ENCODE peak calls at places on chromosomes 13 and 19, in eight cellular contexts. J is T1000, T is NCI-H1694 treated with DMSO at 0.1 percent for 48 hours, R is Caki2, K is AML-193, M is AG20443, F is fibroblast of lung, O is activated T-cell treated with anti-CD3 and anti-CD28 coated beads for 1 hour. G is an unnamed sample.

GRCh38 chr13:23456437-23456836 is 22.9 kb upstream of the SACS start:
- DNase-seq in T (no peak), O (no peak), R (no peak), J (no peak), F (no peak), K (no peak), M (no peak), G (no peak)

GRCh38 chr19:13691569-13691968 is 72.8 kb upstream of the MRI1 start:
- DNase-seq in F (no peak), T (no peak), K (no peak), R (no peak), M (no peak), J (no peak), O (no peak), G (no peak)

GRCh38 chr19:51710163-51710562 is 13.6 kb downstream of the HAS1 start:
- DNase-seq in T (no peak), K (no peak), M (no peak), F (peak; percentile 60), J (no peak), O (no peak), R (no peak), G (no peak)

GRCh38 chr13:98571955-98572662 is 4.8 kb downstream of the STK24 start:
- DNase-seq in J (no peak), T (no peak), M (peak; percentile 74), O (no peak), F (peak; percentile 44), K (no peak), R (no peak), G (no peak)

GRCh38 chr13:46479286-46479685 is 73.7 kb upstream of the LRCH1 start:
- DNase-seq in R (no peak), K (no peak), F (no peak), T (no peak), M (no peak), J (no peak), O (no peak), G (no peak)

GRCh38 chr13:43316997-43317396 is 293.6 kb downstream of the DNAJC15 start:
- DNase-seq in T (peak; percentile 82), R (no peak), M (peak; percentile 68), K (no peak), J (no peak), F (peak; percentile 60), O (no peak), G (peak; percentile 2)

GRCh38 chr13:100875392-100876043 is 200.9 kb upstream of the TMTC4 start:
- DNase-seq in T (no peak), M (peak; percentile 79), J (peak; percentile 4), O (no peak), F (peak; percentile 97), K (no peak), R (peak; percentile 42), G (peak; percentile 70)

GRCh38 chr19:45862564-45863334 is at the start of gene SYMPK:
- DNase-seq in R (peak; percentile 98), O (peak; percentile 97), M (peak; percentile 100), K (peak; percentile 97), F (peak; percentile 97), J (peak; percentile 96), T (peak; percentile 98), G (peak; percentile 97)

GRCh38 chr13:24866488-24866887 is 102.5 kb downstream of the RNF17 start:
- DNase-seq in T (no peak), R (no peak), M (no peak), F (no peak), K (no peak), J (no peak), O (no peak), G (no peak)

GRCh38 chr13:104014803-104015645 is 948.8 kb upstream of the SLC10A2 start:
- DNase-seq in M (no peak), F (peak; percentile 91), T (no peak), K (no peak), J (no peak), O (no peak), R (peak; percentile 92), G (peak; percentile 82)

GRCh38 chr13:42547615-42548014 is 26.3 kb upstream of the TNFSF11 start:
- DNase-seq in F (no peak), T (no peak), J (no peak), R (no peak), K (no peak), O (no peak), M (no peak), G (no peak)

GRCh38 chr19:19750131-19750841 is 17.4 kb upstream of the ZNF14 start:
- DNase-seq in R (no peak), J (no peak), F (no peak), M (peak; percentile 5), K (no peak), O (no peak), T (no peak), G (no peak)

GRCh38 chr19:4352701-4353121 is 9.3 kb downstream of the MPND start:
- DNase-seq in K (peak; percentile 36), F (peak; percentile 50), O (peak; percentile 37), R (no peak), J (peak; percentile 42), M (peak; percentile 72), T (peak; percentile 12), G (peak; percentile 29)

GRCh38 chr19:35223856-35224505 is 4.6 kb downstream of the FAM187B start:
- DNase-seq in O (no peak), K (no peak), R (no peak), F (no peak), M (peak; percentile 74), T (no peak), J (no peak), G (no peak)

GRCh38 chr13:41263261-41263971 is at the start of gene MTRF1:
- DNase-seq in K (peak; percentile 89), O (peak; percentile 66), J (peak; percentile 30), M (peak; percentile 92), T (peak; percentile 74), F (peak; percentile 71), R (peak; percentile 74), G (peak; percentile 80)

GRCh38 chr19:39935262-39935661 is 828 bp upstream of the FCGBP start:
- DNase-seq in R (no peak), F (no peak), M (no peak), T (no peak), O (no peak), J (no peak), K (no peak), G (no peak)

GRCh38 chr13:78764665-78765064 is 105.7 kb upstream of the OBI1 start:
- DNase-seq in T (no peak), F (no peak), J (no peak), O (no peak), R (no peak), M (no peak), K (no peak), G (no peak)

GRCh38 chr19:14116918-14117578 is 514 bp downstream of the PRKACA start:
- DNase-seq in J (no peak), O (no peak), T (no peak), M (no peak), R (no peak), K (no peak), F (no peak), G (no peak)

GRCh38 chr19:45376045-45376724 is 5.8 kb upstream of the ERCC2 start:
- DNase-seq in J (peak; percentile 75), O (no peak), K (no peak), M (peak; percentile 89), T (no peak), F (peak; percentile 96), R (peak; percentile 97), G (peak; percentile 93)

GRCh38 chr13:111204438-111205177 is 89.5 kb downstream of the ARHGEF7 start:
- DNase-seq in O (no peak), K (no peak), R (no peak), F (peak; percentile 70), M (peak; percentile 88), T (no peak), J (peak; percentile 51), G (no peak)

GRCh38 chr19:1181606-1182005 is 7.5 kb upstream of the SBNO2 start:
- DNase-seq in J (no peak), R (no peak), O (no peak), T (no peak), M (no peak), K (no peak), F (no peak), G (no peak)

GRCh38 chr13:48801255-48801654 is 147.5 kb downstream of the CYSLTR2 start:
- DNase-seq in M (peak; percentile 77), K (no peak), F (peak; percentile 42), J (no peak), R (no peak), O (no peak), T (no peak), G (no peak)

GRCh38 chr19:3589949-3590348 is 4.7 kb downstream of the GIPC3 start:
- DNase-seq in F (no peak), T (no peak), O (no peak), M (no peak), K (no peak), J (no peak), R (no peak), G (no peak)

GRCh38 chr19:50556236-50557008 is 11.8 kb downstream of the LRRC4B start:
- DNase-seq in R (peak; percentile 82), J (no peak), M (peak; percentile 88), K (peak; percentile 48), T (peak; percentile 61), O (peak; percentile 71), F (peak; percentile 25), G (peak; percentile 51)

GRCh38 chr19:3269972-3270667 is 45.7 kb downstream of the CELF5 start:
- DNase-seq in R (no peak), F (no peak), M (no peak), K (no peak), O (no peak), T (peak; percentile 59), J (no peak), G (no peak)

GRCh38 chr13:27573265-27573664 is 47.1 kb downstream of the LNX2 start:
- DNase-seq in F (peak; percentile 47), O (no peak), M (no peak), R (peak; percentile 46), J (no peak), T (no peak), K (no peak), G (peak; percentile 6)

GRCh38 chr19:20107301-20107700 is 29.5 kb downstream of the ZNF90 start:
- DNase-seq in F (no peak), R (no peak), M (no peak), T (no peak), K (no peak), J (no peak), O (no peak), G (no peak)

GRCh38 chr13:28471408-28471807 is 23.5 kb downstream of the FLT1 start:
- DNase-seq in O (no peak), F (no peak), K (no peak), J (no peak), R (no peak), T (no peak), M (no peak), G (no peak)

GRCh38 chr19:7098701-7099596 is 29.4 kb downstream of the ZNF557 start:
- DNase-seq in O (peak; percentile 84), T (peak; percentile 72), F (peak; percentile 87), J (peak; percentile 87), R (peak; percentile 86), K (peak; percentile 99), M (peak; percentile 97), G (peak; percentile 90)

G was measured in kidney glomerular epithelial cell.